ENCODE peak calls at places on chromosome 1, in seven cellular contexts. E is ovary, M is adrenal gland, R is astrocyte of the spinal cord, S is colonic mucosa, H is fibroblast of the aortic adventitia, G is neuronal stem cell. P is an unnamed sample.

GRCh38 chr1:64505232-64505943 is 35.5 kb downstream of the CACHD1 start:
- DNase-seq in E (peak), M (peak), R (no peak), S (peak), H (no peak), G (peak), P (no peak)

GRCh38 chr1:156895408-156895874 is 1.9 kb downstream of the PEAR1 start:
- DNase-seq in E (no peak), M (no peak), R (no peak), S (no peak), H (peak), G (no peak), P (no peak)

GRCh38 chr1:230867903-230868735 is at the start of gene C1orf198:
- DNase-seq in E (peak), M (peak), R (peak), S (peak), H (no peak), G (peak), P (no peak)

GRCh38 chr1:31763671-31764306 is 351 bp downstream of the ADGRB2 start:
- DNase-seq in E (no peak), M (no peak), R (no peak), S (no peak), H (no peak), G (no peak), P (no peak)

GRCh38 chr1:223844962-223845809 is 561 bp downstream of the TP53BP2 start:
- DNase-seq in E (peak), M (peak), R (peak), S (peak), H (peak), G (peak), P (no peak)

GRCh38 chr1:24898909-24899439 is 31.1 kb downstream of the RUNX3 start:
- DNase-seq in E (no peak), M (no peak), R (no peak), S (no peak), H (no peak), G (no peak), P (no peak)

GRCh38 chr1:241457421-241457820 is 62.1 kb downstream of the FH start:
- DNase-seq in E (no peak), M (no peak), R (no peak), S (no peak), H (no peak), G (no peak), P (no peak)

GRCh38 chr1:204359474-204360255 is at the start of gene PLEKHA6:
- DNase-seq in E (peak), M (no peak), R (no peak), S (no peak), H (peak), G (no peak), P (no peak)

GRCh38 chr1:160354388-160354985 is 11.3 kb downstream of the NCSTN start:
- DNase-seq in E (no peak), M (no peak), R (peak), S (no peak), H (peak), G (no peak), P (no peak)

GRCh38 chr1:156894711-156895407 is 1.3 kb downstream of the PEAR1 start:
- DNase-seq in E (no peak), M (no peak), R (no peak), S (no peak), H (peak), G (no peak), P (no peak)

GRCh38 chr1:206923009-206923960 is 1.5 kb upstream of the FCMR start:
- DNase-seq in E (no peak), M (no peak), R (no peak), S (no peak), H (no peak), G (no peak), P (peak)

GRCh38 chr1:155396874-155397476 is 76.3 kb downstream of the RUSC1 start:
- DNase-seq in E (no peak), M (no peak), R (no peak), S (peak), H (peak), G (no peak), P (no peak)

GRCh38 chr1:243587823-243588560 is 262.1 kb downstream of the AKT3 start:
- DNase-seq in E (no peak), M (no peak), R (no peak), S (no peak), H (no peak), G (no peak), P (peak)

GRCh38 chr1:17668638-17669175 is 86.4 kb upstream of the ACTL8 start:
- DNase-seq in E (no peak), M (no peak), R (no peak), S (no peak), H (no peak), G (no peak), P (no peak)

GRCh38 chr1:232684331-232685105 is 54.6 kb upstream of the SIPA1L2 start:
- DNase-seq in E (no peak), M (no peak), R (peak), S (no peak), H (no peak), G (no peak), P (no peak)

GRCh38 chr1:235632538-235633219 is 16.9 kb downstream of the GNG4 start:
- DNase-seq in E (no peak), M (no peak), R (peak), S (no peak), H (peak), G (no peak), P (no peak)

GRCh38 chr1:161052899-161053298 is 7.1 kb upstream of the USF1 start:
- DNase-seq in E (no peak), M (no peak), R (no peak), S (no peak), H (no peak), G (no peak), P (no peak)

GRCh38 chr1:96524100-96524499 is 197.5 kb upstream of the PTBP2 start:
- DNase-seq in E (no peak), M (no peak), R (no peak), S (no peak), H (no peak), G (no peak), P (no peak)

GRCh38 chr1:201503397-201504176 is 3.3 kb downstream of the CSRP1 start:
- DNase-seq in E (peak), M (peak), R (peak), S (no peak), H (peak), G (no peak), P (no peak)

GRCh38 chr1:203743101-203743501 is 21.9 kb upstream of the LAX1 start:
- DNase-seq in E (no peak), M (no peak), R (no peak), S (no peak), H (peak), G (no peak), P (no peak)

GRCh38 chr1:145729661-145730436 is 10.6 kb downstream of the CD160 start:
- DNase-seq in E (no peak), M (no peak), R (no peak), S (no peak), H (no peak), G (no peak), P (no peak)

GRCh38 chr1:215475719-215476525 is 91.2 kb upstream of the KCTD3 start:
- DNase-seq in E (no peak), M (peak), R (peak), S (no peak), H (peak), G (no peak), P (no peak)

GRCh38 chr1:160739098-160739511 is at the start of gene SLAMF7:
- DNase-seq in E (no peak), M (no peak), R (no peak), S (no peak), H (no peak), G (no peak), P (peak)

GRCh38 chr1:213399695-213400094 is 348.7 kb downstream of the RPS6KC1 start:
- DNase-seq in E (no peak), M (no peak), R (no peak), S (no peak), H (no peak), G (peak), P (no peak)

GRCh38 chr1:58764294-58764978 is 19.4 kb downstream of the JUN start:
- DNase-seq in E (no peak), M (no peak), R (peak), S (no peak), H (peak), G (no peak), P (no peak)

GRCh38 chr1:205301842-205302588 is 19.5 kb downstream of the NUAK2 start:
- DNase-seq in E (no peak), M (no peak), R (peak), S (no peak), H (peak), G (no peak), P (no peak)

GRCh38 chr1:69258842-69259241 is 308.9 kb upstream of the LRRC7 start:
- DNase-seq in E (no peak), M (no peak), R (no peak), S (no peak), H (no peak), G (no peak), P (no peak)

GRCh38 chr1:230907472-230908205 is 39.3 kb upstream of the C1orf198 start:
- DNase-seq in E (no peak), M (no peak), R (no peak), S (no peak), H (no peak), G (no peak), P (no peak)

GRCh38 chr1:50705699-50706098 is 254.4 kb downstream of the FAF1 start:
- DNase-seq in E (no peak), M (no peak), R (no peak), S (no peak), H (no peak), G (no peak), P (no peak)
- H3K4me3 ChIP-seq in E (no peak), M (no peak), R (no peak), S (no peak), H (no peak), G (no peak), P (no peak)

GRCh38 chr1:19483261-19483660 is 2.1 kb downstream of the CAPZB start:
- DNase-seq in E (no peak), M (no peak), R (no peak), S (no peak), H (no peak), G (no peak), P (no peak)
- H3K4me3 ChIP-seq in E (peak), M (no peak), R (peak), S (peak), H (peak), G (peak), P (peak)

DNA sequence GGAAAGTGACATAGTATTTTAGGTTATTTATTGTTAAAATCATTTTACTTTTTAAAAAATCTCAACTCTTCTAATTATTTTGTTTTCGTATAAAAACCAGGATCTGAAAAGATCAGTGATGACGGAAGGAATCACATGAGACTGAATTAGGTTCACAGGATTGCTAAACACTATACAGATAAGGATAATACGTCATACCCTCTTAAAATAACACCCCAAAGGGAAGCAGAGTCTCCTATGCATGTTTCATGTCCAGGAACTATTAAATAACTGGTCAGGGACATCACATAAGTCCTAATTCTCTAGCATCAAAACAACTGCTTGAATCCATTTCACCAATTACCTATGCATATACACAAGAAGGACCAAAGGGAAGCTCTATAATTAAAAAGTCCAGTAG is 84.9 kb downstream of the FOXJ3 start:
- DNase-seq in E (no peak), M (no peak), R (no peak), S (no peak), H (no peak), G (no peak), P (no peak)
- H3K4me3 ChIP-seq in E (no peak), M (no peak), R (no peak), S (no peak), H (no peak), G (no peak), P (no peak)

DNA sequence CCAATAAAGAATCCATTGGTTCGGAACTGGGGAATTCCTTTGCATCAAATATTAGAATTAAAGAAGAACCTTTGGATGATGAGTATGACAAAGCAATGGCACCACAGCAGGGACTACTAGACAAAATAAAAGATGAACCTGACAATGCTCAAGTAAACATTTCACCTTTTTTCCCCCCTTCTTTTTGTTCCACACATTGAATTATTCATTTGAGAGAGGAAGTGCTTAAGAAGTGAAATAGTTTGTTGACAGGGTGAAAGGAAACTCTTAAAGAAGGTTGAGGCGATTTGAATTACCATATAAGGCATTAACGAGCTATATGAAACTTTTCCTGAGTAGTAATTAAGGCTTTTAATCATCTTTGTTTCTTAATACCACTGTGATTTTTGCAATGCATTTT is 93.1 kb downstream of the ZMYM4 start:
- DNase-seq in E (no peak), M (no peak), R (no peak), S (no peak), H (no peak), G (no peak), P (no peak)
- H3K4me3 ChIP-seq in E (no peak), M (no peak), R (no peak), S (no peak), H (no peak), G (no peak), P (no peak)

GRCh38 chr1:47443530-47444316 is 5.9 kb downstream of the FOXD2 start:
- DNase-seq in E (no peak), M (no peak), R (no peak), S (peak), H (no peak), G (peak), P (no peak)
- H3K4me3 ChIP-seq in E (no peak), M (no peak), R (peak), S (peak), H (no peak), G (no peak), P (no peak)

DNA sequence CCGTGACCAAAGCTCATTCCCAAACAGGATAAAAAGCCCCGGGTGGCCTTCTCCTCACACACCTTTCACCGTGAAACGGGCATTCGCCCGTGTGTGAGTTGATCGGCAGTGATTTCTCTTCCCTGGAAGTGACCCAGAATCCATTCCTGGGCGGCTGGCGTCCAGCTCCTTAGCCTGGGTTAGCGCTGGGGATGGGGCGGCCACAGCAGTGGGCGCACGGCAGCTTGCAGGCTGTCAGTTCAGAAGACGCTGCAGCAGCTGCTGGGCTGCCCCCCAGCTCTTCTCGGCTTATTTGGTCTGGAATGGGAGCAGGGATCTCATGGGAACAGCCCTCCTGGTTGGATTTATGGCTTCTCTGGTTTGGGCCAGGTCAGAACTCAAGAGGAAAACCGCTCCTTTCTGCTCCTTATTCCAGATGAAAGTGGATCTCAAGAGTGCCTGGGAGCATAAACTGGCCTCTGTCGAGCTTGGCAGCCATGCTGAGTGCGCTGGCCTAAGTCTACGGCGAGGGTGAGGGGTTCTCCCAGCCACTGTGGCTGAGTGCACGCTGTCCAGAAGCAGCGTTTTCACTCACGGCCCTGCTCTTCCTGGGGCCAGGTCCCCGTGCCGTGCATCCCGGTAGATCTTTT is 148.2 kb downstream of the PRDM16 start:
- DNase-seq in E (no peak), M (no peak), R (peak), S (no peak), H (peak), G (no peak), P (no peak)
- H3K4me3 ChIP-seq in E (no peak), M (no peak), R (no peak), S (no peak), H (no peak), G (no peak), P (no peak)

P was measured in GM12864.